ENCODE peak calls at places on chromosomes 1 and 21, in seven cellular contexts. S, Q, T, W, N, R and M are unnamed samples. For H3K36me3, the result is how much of the 10 kb centered on the place peaks cover.

GRCh38 chr21:46048926-46049889 is 48.7 kb upstream of the COL6A2 start:
- DNase-seq in S (no peak), Q (no peak), T (peak), W (peak), N (no peak), R (peak), M (peak)

GRCh38 chr1:28110555-28110954 is 22.1 kb upstream of the EYA3 start:
- DNase-seq in S (peak), Q (no peak), T (no peak), W (no peak), N (no peak), R (no peak), M (no peak)

GRCh38 chr1:162840256-162840839 is 20.6 kb downstream of the CCDC190 start:
- DNase-seq in S (no peak), Q (no peak), T (no peak), W (no peak), N (no peak), R (peak), M (no peak)

GRCh38 chr21:26489781-26490180 is 83.3 kb downstream of the CYYR1 start:
- DNase-seq in S (no peak), Q (no peak), T (no peak), W (no peak), N (no peak), R (peak), M (no peak)

GRCh38 chr1:222329493-222330045 is 218.3 kb downstream of the HHIPL2 start:
- DNase-seq in S (no peak), Q (no peak), T (no peak), W (no peak), N (no peak), R (no peak), M (no peak)

GRCh38 chr21:39014751-39015150 is 168.5 kb downstream of the PSMG1 start:
- DNase-seq in S (no peak), Q (no peak), T (no peak), W (no peak), N (no peak), R (no peak), M (no peak)

GRCh38 chr1:213600879-213601278 is 386.9 kb upstream of the PROX1 start:
- DNase-seq in S (no peak), Q (no peak), T (no peak), W (no peak), N (no peak), R (no peak), M (no peak)

GRCh38 chr1:24914226-24915069 is 15.6 kb downstream of the RUNX3 start:
- DNase-seq in S (no peak), Q (no peak), T (peak), W (no peak), N (no peak), R (no peak), M (no peak)

GRCh38 chr1:154776339-154776605 is 93.8 kb downstream of the KCNN3 start:
- DNase-seq in S (no peak), Q (no peak), T (no peak), W (no peak), N (no peak), R (no peak), M (peak)

GRCh38 chr1:160108888-160109662 is 6.5 kb upstream of the ATP1A2 start:
- DNase-seq in S (peak), Q (no peak), T (no peak), W (no peak), N (no peak), R (peak), M (no peak)

GRCh38 chr1:69252696-69253095 is 315.0 kb upstream of the LRRC7 start:
- DNase-seq in S (no peak), Q (no peak), T (no peak), W (no peak), N (no peak), R (no peak), M (no peak)

GRCh38 chr21:46455575-46456385 is 2.9 kb upstream of the DIP2A start:
- DNase-seq in S (peak), Q (no peak), T (peak), W (no peak), N (peak), R (no peak), M (peak)

GRCh38 chr1:163278602-163279001 is 43.2 kb upstream of the NUF2 start:
- DNase-seq in S (no peak), Q (no peak), T (no peak), W (no peak), N (no peak), R (no peak), M (no peak)

GRCh38 chr1:228735871-228736586 is 750 bp downstream of the RHOU start:
- DNase-seq in S (peak), Q (no peak), T (peak), W (no peak), N (no peak), R (peak), M (peak)

GRCh38 chr1:24205701-24206464 is 18.8 kb upstream of the IFNLR1 start:
- DNase-seq in S (no peak), Q (no peak), T (no peak), W (no peak), N (no peak), R (no peak), M (no peak)

GRCh38 chr1:67701876-67702275 is 16.9 kb downstream of the GADD45A start:
- DNase-seq in S (no peak), Q (no peak), T (no peak), W (no peak), N (no peak), R (no peak), M (no peak)

GRCh38 chr1:67700692-67701410 is 15.8 kb downstream of the GADD45A start:
- DNase-seq in S (peak), Q (no peak), T (no peak), W (no peak), N (peak), R (peak), M (no peak)

GRCh38 chr1:67705735-67706454 is 20.9 kb downstream of the GADD45A start:
- DNase-seq in S (no peak), Q (no peak), T (no peak), W (no peak), N (no peak), R (no peak), M (no peak)

GRCh38 chr1:67700220-67700619 is 15.2 kb downstream of the GADD45A start:
- DNase-seq in S (no peak), Q (no peak), T (no peak), W (no peak), N (peak), R (no peak), M (no peak)

DNA sequence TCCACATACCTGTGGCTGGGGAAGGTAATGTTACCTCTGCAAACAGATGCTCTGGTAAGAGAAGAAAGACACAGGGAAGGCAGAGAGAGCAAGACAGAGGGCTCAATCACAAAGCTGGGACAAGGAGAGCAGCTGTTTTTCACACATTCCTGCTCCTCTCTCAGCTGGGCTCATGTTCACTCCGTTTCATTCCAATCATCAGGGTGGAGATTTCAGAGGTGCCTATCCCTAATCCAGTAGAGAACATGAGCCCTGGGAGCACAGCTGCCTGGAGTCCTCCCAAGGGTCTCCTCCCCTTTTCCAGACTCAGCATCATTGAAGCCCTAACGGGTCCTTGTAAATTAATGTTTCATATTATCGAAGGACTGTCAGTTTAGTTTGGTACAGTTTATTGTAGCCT is 19.4 kb downstream of the GADD45A start:
- DNase-seq in S (no peak), Q (no peak), T (no peak), W (no peak), N (no peak), R (no peak), M (no peak)
- H3K36me3 ChIP-seq in S (under half), Q (under half), T (under half), W (under half), N (under half), R (under half), M (under half)

GRCh38 chr1:116847688-116848531 is 61.8 kb upstream of the PTGFRN start:
- DNase-seq in S (peak), Q (no peak), T (peak), W (no peak), N (no peak), R (no peak), M (peak)

GRCh38 chr1:116847175-116847574 is 62.5 kb upstream of the PTGFRN start:
- DNase-seq in S (no peak), Q (no peak), T (no peak), W (no peak), N (no peak), R (no peak), M (no peak)

GRCh38 chr1:116844775-116845174 is 64.9 kb upstream of the PTGFRN start:
- DNase-seq in S (no peak), Q (no peak), T (no peak), W (no peak), N (no peak), R (no peak), M (no peak)

GRCh38 chr1:116841569-116842364 is 67.9 kb upstream of the PTGFRN start:
- DNase-seq in S (no peak), Q (no peak), T (no peak), W (no peak), N (no peak), R (no peak), M (no peak)

DNA sequence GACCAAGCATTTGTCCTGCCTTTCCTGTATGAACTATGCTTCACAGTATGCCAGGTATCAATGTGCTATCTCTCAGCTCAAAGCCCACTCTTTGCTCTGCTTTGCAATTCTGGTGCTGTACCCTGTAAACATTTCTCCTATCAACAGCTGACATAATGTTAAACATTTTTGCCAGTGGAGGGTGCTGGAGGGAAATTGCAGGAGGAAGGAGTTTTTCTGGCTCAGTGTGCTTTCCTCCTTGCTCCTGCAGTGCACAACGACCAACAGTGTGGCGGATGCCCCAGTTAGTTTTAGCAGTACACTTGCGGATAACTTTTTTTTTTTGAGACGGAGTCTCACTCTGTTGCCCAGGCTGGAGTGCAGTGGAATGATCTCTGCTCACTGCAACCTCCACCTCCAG is 67.1 kb upstream of the PTGFRN start:
- DNase-seq in S (peak), Q (no peak), T (no peak), W (no peak), N (peak), R (peak), M (no peak)
- TF ChIP-seq CTCF in S (no peak), Q (no peak), T (no peak), W (no peak), N (peak), R (peak), M (no peak)

GRCh38 chr1:172662464-172663109 is 3.7 kb downstream of the FASLG start:
- DNase-seq in S (peak), Q (no peak), T (peak), W (no peak), N (no peak), R (no peak), M (no peak)
- TF ChIP-seq POLR2AphosphoS5 in S (no peak), Q (no peak), T (no peak), W (no peak), N (no peak), R (no peak), M (no peak)

DNA sequence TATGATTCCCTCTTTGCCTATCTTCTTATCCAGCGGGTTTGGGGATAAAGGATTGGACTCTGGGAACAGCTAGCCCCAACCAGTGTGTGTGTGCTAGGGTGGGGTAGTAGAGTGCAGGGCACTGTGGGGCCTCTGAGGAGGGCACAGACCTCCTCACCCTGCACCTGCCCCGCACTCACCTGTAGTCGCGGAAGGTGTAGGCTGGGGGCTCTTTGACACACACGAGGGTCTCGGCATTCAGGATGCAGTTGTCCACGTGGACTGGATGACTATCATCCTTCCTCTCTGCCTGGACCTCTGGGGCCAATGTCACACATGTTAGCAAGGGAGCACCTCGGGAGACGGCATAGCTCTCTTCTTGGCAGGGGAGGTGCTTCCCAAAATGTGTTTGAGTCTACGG is 8.0 kb upstream of the CLDN19 start:
- DNase-seq in S (no peak), Q (no peak), T (no peak), W (peak), N (no peak), R (no peak), M (no peak)
- H3K36me3 ChIP-seq in S (under half), Q (under half), T (under half), W (half or more), N (half or more), R (under half), M (under half)

GRCh38 chr1:185720633-185721272 is 13.4 kb upstream of the HMCN1 start:
- DNase-seq in S (peak), Q (no peak), T (no peak), W (no peak), N (no peak), R (peak), M (no peak)
- TF ChIP-seq CTCF in S (peak), Q (peak), T (peak), W (peak), N (no peak), R (no peak), M (no peak)

DNA sequence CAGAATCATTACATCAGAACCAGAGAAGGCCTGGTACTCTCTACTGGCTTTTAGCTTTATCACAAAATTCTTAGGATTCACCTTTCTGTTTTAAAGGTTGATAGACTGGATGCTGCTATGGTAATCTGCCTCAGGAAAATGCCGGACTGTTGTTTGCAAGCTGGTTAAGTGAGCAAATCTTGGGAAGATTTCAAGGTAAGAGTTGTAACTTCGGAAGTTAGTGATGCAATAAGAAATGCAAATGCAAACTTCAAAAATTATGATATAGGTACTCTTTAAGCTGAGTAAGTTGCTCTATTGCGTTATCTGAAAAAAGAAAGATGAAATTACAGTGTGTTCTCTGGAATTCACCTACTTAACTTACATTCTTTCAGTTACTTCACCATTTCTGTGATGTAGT is 4.4 kb upstream of the SLC16A1 start:
- DNase-seq in S (no peak), Q (no peak), T (no peak), W (no peak), N (no peak), R (no peak), M (no peak)
- TF ChIP-seq POLR2AphosphoS5 in S (no peak), Q (no peak), T (no peak), W (no peak), N (no peak), R (no peak), M (no peak)

GRCh38 chr1:240344918-240345317 is 253.2 kb downstream of the FMN2 start:
- DNase-seq in S (no peak), Q (no peak), T (no peak), W (no peak), N (no peak), R (no peak), M (no peak)
- H3K36me3 ChIP-seq in S (under half), Q (under half), T (under half), W (under half), N (under half), R (under half), M (under half)